ENCODE peak calls at places on chromosomes 1 and 21, in five cellular contexts. S, M, U, L and P are unnamed samples.

GRCh38 chr1:195097316-195097715 is 1510.9 kb downstream of the KCNT2 start:
- DNase-seq in S (no peak), M (no peak), U (no peak), L (no peak), P (peak; percentile 91)

GRCh38 chr1:35243681-35244080 is 24.8 kb upstream of the ZMYM4 start:
- DNase-seq in S (peak; percentile 38), M (no peak), U (no peak), L (no peak), P (peak; percentile 5)

GRCh38 chr1:27133990-27134389 is 20.9 kb downstream of the SLC9A1 start:
- DNase-seq in S (no peak), M (no peak), U (no peak), L (no peak), P (no peak)

GRCh38 chr1:203522237-203522636 is 28.3 kb downstream of the OPTC start:
- DNase-seq in S (peak; percentile 99), M (no peak), U (no peak), L (no peak), P (no peak)

GRCh38 chr1:47440849-47441170 is 3.0 kb downstream of the FOXD2 start:
- DNase-seq in S (no peak), M (no peak), U (no peak), L (no peak), P (no peak)

GRCh38 chr1:147919881-147920280 is 8.3 kb upstream of the GPR89B start:
- DNase-seq in S (no peak), M (no peak), U (no peak), L (no peak), P (no peak)

GRCh38 chr21:42122808-42123207 is 51.7 kb downstream of the UMODL1 start:
- DNase-seq in S (no peak), M (no peak), U (no peak), L (no peak), P (no peak)

GRCh38 chr1:67732750-67733151 is 47.8 kb downstream of the GADD45A start:
- DNase-seq in S (no peak), M (no peak), U (no peak), L (peak; percentile 96), P (no peak)

GRCh38 chr1:44108241-44108640 is 10.4 kb upstream of the KLF17 start:
- DNase-seq in S (no peak), M (no peak), U (no peak), L (no peak), P (peak; percentile 9)

GRCh38 chr1:24411963-24412362 is 1.6 kb downstream of the STPG1 start:
- DNase-seq in S (no peak), M (no peak), U (no peak), L (no peak), P (no peak)

GRCh38 chr1:43527111-43527878 is 3.4 kb upstream of the PTPRF start:
- DNase-seq in S (no peak), M (no peak), U (no peak), L (no peak), P (no peak)

GRCh38 chr21:45269861-45270260 is 17.8 kb downstream of the POFUT2 start:
- DNase-seq in S (no peak), M (no peak), U (no peak), L (no peak), P (no peak)